ENCODE peak calls at places on chromosome 13, in seven cellular contexts. H is pancreas; D is NCI-H1105 treated with DMSO at 0.1 percent for 48 hours; B is H1; P is activated CD4-positive, CD25-positive, alpha-beta regulatory T cell treated with anti-CD3 and anti-CD28 coated beads, Interleukin-2, amount 50 U/mL, for 16 hours; V is glutamatergic neuron; G is H54. U is an unnamed sample.

GRCh38 chr13:110442946-110443632 is 118.4 kb downstream of the RAB20 start:
- DNase-seq in G (peak; percentile 68), D (no peak), B (no peak), P (no peak), H (no peak), V (no peak), U (peak; percentile 5)

GRCh38 chr13:22848539-22849052 is 332.2 kb upstream of the SGCG start:
- DNase-seq in P (no peak), G (no peak), D (no peak), V (peak; percentile 33), H (peak; percentile 49), B (peak; percentile 53), U (no peak)

GRCh38 chr13:65914707-65915106 is 1315.4 kb downstream of the PCDH9 start:
- DNase-seq in V (no peak), G (no peak), B (no peak), P (no peak), H (no peak), D (no peak), U (no peak)

GRCh38 chr13:65911546-65912193 is 1318.5 kb downstream of the PCDH9 start:
- DNase-seq in G (no peak), V (no peak), P (no peak), B (no peak), D (no peak), H (no peak), U (no peak)

GRCh38 chr13:33388254-33388998 is 102.9 kb upstream of the STARD13 start:
- DNase-seq in D (no peak), B (no peak), V (no peak), G (peak; percentile 2), P (no peak), H (no peak), U (no peak)

GRCh38 chr13:74074723-74075122 is 59.5 kb downstream of the KLF12 start:
- DNase-seq in H (no peak), G (no peak), D (no peak), V (no peak), B (no peak), P (no peak), U (no peak)

GRCh38 chr13:45623516-45624090 is 8.1 kb upstream of the ERICH6B start:
- DNase-seq in D (no peak), B (no peak), P (no peak), G (no peak), V (no peak), H (no peak), U (no peak)

GRCh38 chr13:98295371-98295770 is 118.3 kb upstream of the RNF113B start:
- DNase-seq in D (no peak), V (no peak), P (no peak), B (no peak), H (no peak), G (no peak), U (no peak)

GRCh38 chr13:85314686-85315085 is 484.5 kb downstream of the SLITRK6 start:
- DNase-seq in G (no peak), P (no peak), D (no peak), H (no peak), V (no peak), B (no peak), U (peak; percentile 32)

GRCh38 chr13:109604894-109605293 is 181.5 kb downstream of the IRS2 start:
- DNase-seq in V (no peak), B (no peak), G (no peak), P (no peak), D (no peak), H (no peak), U (no peak)

GRCh38 chr13:110850006-110850405 is 64.9 kb downstream of the ANKRD10 start:
- DNase-seq in G (no peak), B (no peak), V (no peak), H (no peak), P (no peak), D (no peak), U (no peak)

GRCh38 chr13:26831336-26831908 is 70.8 kb upstream of the GPR12 start:
- DNase-seq in H (no peak), B (no peak), D (no peak), G (no peak), V (no peak), P (no peak), U (peak; percentile 1)

GRCh38 chr13:44815507-44816074 is 173.7 kb downstream of the NUFIP1 start:
- DNase-seq in B (peak; percentile 27), G (peak; percentile 51), H (peak; percentile 48), D (no peak), V (no peak), P (no peak), U (no peak)

GRCh38 chr13:64054306-64054705 is 2638.7 kb upstream of the PCDH20 start:
- DNase-seq in B (no peak), D (no peak), G (no peak), H (no peak), P (no peak), V (no peak), U (no peak)

GRCh38 chr13:51577690-51578089 is 6.6 kb upstream of the WDFY2 start:
- DNase-seq in P (no peak), B (no peak), V (no peak), D (no peak), G (no peak), H (no peak), U (no peak)

GRCh38 chr13:80116107-80116506 is 224.8 kb downstream of the SPRY2 start:
- DNase-seq in P (no peak), D (no peak), G (no peak), V (no peak), B (no peak), H (no peak), U (no peak)

GRCh38 chr13:21111546-21111945 is 50.2 kb upstream of the LATS2 start:
- DNase-seq in H (no peak), B (no peak), P (no peak), G (no peak), V (no peak), D (no peak), U (no peak)

GRCh38 chr13:49898792-49899191 is 37.3 kb downstream of the SPRYD7 start:
- DNase-seq in H (no peak), V (no peak), B (no peak), P (no peak), G (no peak), D (no peak), U (no peak)

GRCh38 chr13:30619731-30620130 is 2.0 kb downstream of the USPL1 start:
- DNase-seq in V (no peak), B (no peak), H (no peak), P (no peak), D (no peak), G (no peak), U (no peak)

GRCh38 chr13:72062566-72062965 is 195.6 kb upstream of the DACH1 start:
- DNase-seq in P (no peak), G (peak; percentile 4), B (peak; percentile 75), H (no peak), V (no peak), D (no peak), U (peak; percentile 61)

GRCh38 chr13:113811081-113811928 is 52.3 kb downstream of the TMEM255B start:
- DNase-seq in V (no peak), D (no peak), G (no peak), P (no peak), B (no peak), H (no peak), U (no peak)

GRCh38 chr13:106003651-106004050 is 531.8 kb downstream of the EFNB2 start:
- DNase-seq in P (no peak), H (no peak), G (no peak), B (no peak), D (no peak), V (no peak), U (no peak)

GRCh38 chr13:113457510-113457909 is 4.2 kb upstream of the ADPRHL1 start:
- DNase-seq in D (no peak), P (no peak), G (no peak), B (no peak), V (no peak), H (no peak), U (no peak)

GRCh38 chr13:70816853-70817252 is 708.6 kb upstream of the KLHL1 start:
- DNase-seq in D (no peak), H (no peak), P (no peak), B (no peak), G (no peak), V (no peak), U (no peak)

GRCh38 chr13:68076046-68076445 is 845.9 kb upstream of the PCDH9 start:
- DNase-seq in H (no peak), D (no peak), B (no peak), G (no peak), P (no peak), V (no peak), U (no peak)

GRCh38 chr13:42022796-42023493 is 25.5 kb upstream of the DGKH start:
- DNase-seq in G (no peak), H (no peak), P (no peak), D (no peak), B (no peak), V (no peak), U (no peak)

GRCh38 chr13:41222259-41222852 is 28.0 kb upstream of the KBTBD7 start:
- DNase-seq in P (peak; percentile 32), H (peak; percentile 64), G (no peak), D (peak; percentile 36), B (no peak), V (peak; percentile 45), U (peak; percentile 35)

GRCh38 chr13:98549006-98549727 is 27.7 kb downstream of the STK24 start:
- DNase-seq in B (no peak), D (no peak), V (no peak), H (no peak), G (no peak), P (no peak), U (no peak)

GRCh38 chr13:40318366-40318765 is 348.1 kb downstream of the FOXO1 start:
- DNase-seq in B (no peak), D (peak; percentile 40), V (no peak), P (no peak), G (no peak), H (peak; percentile 61), U (peak; percentile 70)

GRCh38 chr13:35475131-35475959 is 1.1 kb downstream of the MAB21L1 start:
- DNase-seq in D (no peak), B (no peak), H (no peak), G (peak; percentile 35), V (peak; percentile 56), P (no peak), U (no peak)

GRCh38 chr13:60386250-60386649 is 10.8 kb upstream of the TDRD3 start:
- DNase-seq in H (no peak), B (no peak), V (no peak), D (no peak), G (no peak), P (no peak), U (no peak)

GRCh38 chr13:27428160-27428559 is 3.7 kb downstream of the GTF3A start:
- DNase-seq in P (no peak), V (no peak), D (no peak), B (no peak), H (no peak), G (no peak), U (no peak)

GRCh38 chr13:30618186-30618937 is 642 bp downstream of the USPL1 start:
- DNase-seq in B (no peak), P (peak; percentile 9), D (no peak), H (peak; percentile 46), V (peak; percentile 20), G (no peak), U (peak; percentile 24)

U was measured in NCI-H345.